ENCODE peak calls at places on chromosome 17, in nine cellular contexts. R is GM23248, N is hepatocyte, O is GM23338, E is neural progenitor cell, V is PC-9, L is MM.1S, W is astrocyte, Z is mammary epithelial cell. Q is an unnamed sample.

GRCh38 chr17:12180644-12181261 is 160.1 kb downstream of the MAP2K4 start:
- DNase-seq in O (peak; percentile 78), R (peak; percentile 69), L (peak; percentile 44), E (peak; percentile 63), V (peak; percentile 25), Z (peak; percentile 24), W (peak; percentile 14), N (peak; percentile 76), Q (peak; percentile 37)

GRCh38 chr17:43356999-43357398 is 41.8 kb upstream of the ARL4D start:
- DNase-seq in W (peak; percentile 95), E (no peak), R (peak; percentile 93), O (no peak), V (peak; percentile 82), L (no peak), Z (peak; percentile 96), N (no peak), Q (peak; percentile 97)

GRCh38 chr17:7431231-7431630 is 2.6 kb downstream of the SPEM3 start:
- DNase-seq in N (no peak), Z (no peak), V (no peak), R (peak; percentile 46), O (no peak), L (no peak), W (no peak), E (no peak), Q (no peak)

GRCh38 chr17:55266958-55267688 is 2.4 kb downstream of the HLF start:
- DNase-seq in L (no peak), E (no peak), N (no peak), R (peak; percentile 12), V (no peak), Z (no peak), W (no peak), O (no peak), Q (no peak)

GRCh38 chr17:45584092-45585036 is 93.8 kb upstream of the PLEKHM1 start:
- DNase-seq in V (peak; percentile 60), O (peak; percentile 74), Z (peak; percentile 85), W (peak; percentile 48), L (peak; percentile 92), E (peak; percentile 75), N (peak; percentile 79), R (peak; percentile 78), Q (peak; percentile 53)

GRCh38 chr17:58229881-58230280 is 8.5 kb upstream of the LPO start:
- DNase-seq in L (no peak), W (no peak), V (no peak), O (no peak), Z (peak; percentile 9), R (no peak), N (no peak), E (no peak), Q (no peak)

GRCh38 chr17:58172369-58173071 is 5.7 kb downstream of the OR4D2 start:
- DNase-seq in V (no peak), R (peak; percentile 26), Z (peak; percentile 35), O (peak; percentile 86), N (no peak), W (no peak), E (peak; percentile 64), L (peak; percentile 49), Q (peak; percentile 6)

GRCh38 chr17:68195667-68196393 is 52.0 kb upstream of the AMZ2 start:
- DNase-seq in Z (no peak), V (peak; percentile 26), E (peak; percentile 52), L (no peak), W (no peak), R (no peak), O (peak; percentile 78), N (peak; percentile 44), Q (no peak)

GRCh38 chr17:73546121-73546520 is 98.1 kb downstream of the SDK2 start:
- DNase-seq in W (no peak), V (no peak), R (no peak), Z (no peak), E (no peak), L (no peak), N (no peak), O (no peak), Q (no peak)

GRCh38 chr17:40224707-40225092 is 5.6 kb downstream of the WIPF2 start:
- DNase-seq in V (no peak), O (no peak), W (peak; percentile 86), Z (no peak), L (no peak), R (peak; percentile 90), N (no peak), E (no peak), Q (peak; percentile 59)

GRCh38 chr17:81902023-81902652 is at the start of gene NPB:
- DNase-seq in L (no peak), R (peak; percentile 51), O (peak; percentile 73), E (peak; percentile 74), Z (no peak), V (no peak), N (peak; percentile 68), W (no peak), Q (no peak)

GRCh38 chr17:62696726-62697490 is 69.4 kb downstream of the MRC2 start:
- DNase-seq in O (no peak), Z (no peak), N (no peak), V (no peak), E (no peak), R (peak; percentile 42), W (no peak), L (no peak), Q (no peak)

GRCh38 chr17:72863511-72864175 is 228.8 kb downstream of the SLC39A11 start:
- DNase-seq in E (peak; percentile 18), N (no peak), O (no peak), W (no peak), L (no peak), V (no peak), Z (no peak), R (no peak), Q (no peak)

GRCh38 chr17:37176683-37177082 is 199.1 kb upstream of the C17orf78 start:
- DNase-seq in W (peak; percentile 57), L (no peak), E (no peak), N (no peak), R (peak; percentile 61), V (no peak), O (no peak), Z (peak; percentile 71), Q (peak; percentile 28)

GRCh38 chr17:49442051-49442450 is 27.4 kb upstream of the PHB1 start:
- DNase-seq in O (no peak), E (no peak), Z (no peak), L (no peak), R (no peak), V (no peak), N (no peak), W (no peak), Q (no peak)

GRCh38 chr17:59746849-59747445 is 39.5 kb downstream of the VMP1 start:
- DNase-seq in N (peak; percentile 58), E (peak; percentile 24), R (peak; percentile 78), O (peak; percentile 59), Z (peak; percentile 37), W (peak; percentile 39), L (peak; percentile 23), V (no peak), Q (peak; percentile 58)

GRCh38 chr17:14299261-14300093 is 1.4 kb upstream of the HS3ST3B1 start:
- DNase-seq in Z (no peak), L (no peak), N (peak; percentile 61), R (peak; percentile 85), O (peak; percentile 76), V (no peak), W (peak; percentile 60), E (peak; percentile 78), Q (peak; percentile 63)

GRCh38 chr17:28475151-28475900 is 1.9 kb downstream of the SLC13A2 start:
- DNase-seq in L (no peak), N (peak; percentile 67), E (no peak), W (no peak), R (no peak), V (no peak), Z (no peak), O (no peak), Q (no peak)

GRCh38 chr17:72954595-72954994 is 137.9 kb downstream of the SLC39A11 start:
- DNase-seq in N (no peak), Z (no peak), R (no peak), W (no peak), L (no peak), O (no peak), E (no peak), V (no peak), Q (no peak)

GRCh38 chr17:71494456-71494855 is 626.4 kb upstream of the SOX9 start:
- DNase-seq in Z (no peak), W (peak; percentile 66), N (no peak), E (no peak), O (no peak), L (no peak), R (peak; percentile 64), V (no peak), Q (no peak)

GRCh38 chr17:64180089-64180488 is 50.1 kb upstream of the ERN1 start:
- DNase-seq in N (no peak), R (peak; percentile 63), O (no peak), L (no peak), W (no peak), Z (no peak), V (no peak), E (no peak), Q (peak; percentile 63)

GRCh38 chr17:19341641-19342610 is 20.6 kb downstream of the B9D1 start:
- DNase-seq in E (no peak), N (no peak), W (peak; percentile 29), O (peak; percentile 33), L (no peak), R (peak; percentile 28), V (no peak), Z (no peak), Q (peak; percentile 38)

GRCh38 chr17:60439501-60439900 is 17.2 kb downstream of the CHCT1 start:
- DNase-seq in Z (peak; percentile 37), O (no peak), V (no peak), W (peak; percentile 29), N (no peak), E (no peak), R (peak; percentile 61), L (peak; percentile 51), Q (peak; percentile 48)

GRCh38 chr17:17693955-17694228 is 12.6 kb downstream of the RAI1 start:
- DNase-seq in L (no peak), O (no peak), V (no peak), Z (no peak), R (no peak), N (no peak), E (peak; percentile 38), W (no peak), Q (no peak)
- TF ChIP-seq EZH2 in L (no peak), O (no peak), V (no peak), Z (no peak), R (no peak), N (no peak), E (no peak), W (no peak), Q (no peak)

GRCh38 chr17:47982645-47983440 is 11.9 kb downstream of the CDK5RAP3 start:
- DNase-seq in Z (no peak), L (no peak), R (no peak), N (no peak), V (no peak), W (no peak), O (no peak), E (no peak), Q (no peak)
- TF ChIP-seq EZH2 in Z (no peak), L (no peak), R (no peak), N (no peak), V (no peak), W (no peak), O (no peak), E (no peak), Q (no peak)

GRCh38 chr17:34059423-34060220 is 195.5 kb upstream of the CCL2 start:
- DNase-seq in E (no peak), Z (no peak), W (no peak), O (no peak), L (no peak), V (no peak), N (no peak), R (no peak), Q (no peak)
- TF ChIP-seq EZH2 in E (no peak), Z (no peak), W (no peak), O (no peak), L (no peak), V (no peak), N (no peak), R (no peak), Q (no peak)

GRCh38 chr17:77769762-77770161 is 188.7 kb upstream of the TNRC6C start:
- DNase-seq in Z (no peak), V (no peak), N (no peak), R (no peak), O (no peak), L (no peak), E (no peak), W (no peak), Q (no peak)
- TF ChIP-seq EZH2 in Z (no peak), V (no peak), N (no peak), R (no peak), O (no peak), L (no peak), E (no peak), W (no peak), Q (no peak)